ENCODE peak calls at places on chromosomes 4 and X, in nine cellular contexts. D, R, H, C, U, S, W, P and G are unnamed samples.

GRCh38 chr4:44434247-44434646 is 14.4 kb downstream of the KCTD8 start:
- DNase-seq in P (no peak), R (no peak), C (no peak), H (no peak), D (no peak), U (no peak), S (no peak), W (no peak), G (no peak)

GRCh38 chr4:156976147-156976546 is 4.5 kb upstream of the PDGFC start:
- DNase-seq in C (no peak), S (no peak), W (no peak), R (no peak), H (no peak), D (no peak), P (no peak), U (no peak), G (no peak)

GRCh38 chr4:179586460-179586859 is 2144.2 kb upstream of the AGA start:
- DNase-seq in S (no peak), H (no peak), R (no peak), D (no peak), C (no peak), W (no peak), P (no peak), U (no peak), G (no peak)

GRCh38 chrX:318739-319578 is at the start of gene GTPBP6:
- DNase-seq in R (peak), C (peak), H (peak), U (peak), P (peak), D (no peak), W (peak), S (peak), G (peak)

GRCh38 chrX:85994228-85994627 is 53.1 kb downstream of the CHM start:
- DNase-seq in S (no peak), D (no peak), R (no peak), U (no peak), P (no peak), H (no peak), C (no peak), W (no peak), G (no peak)

GRCh38 chr4:80189956-80190671 is 7.2 kb upstream of the PRDM8 start:
- DNase-seq in S (no peak), U (peak), C (no peak), W (no peak), D (no peak), P (no peak), R (no peak), H (no peak), G (no peak)

GRCh38 chr4:151489462-151490203 is 80.7 kb downstream of the FHIP1A start:
- DNase-seq in P (no peak), R (peak), W (no peak), D (no peak), C (no peak), H (no peak), S (no peak), U (no peak), G (no peak)

GRCh38 chr4:88737304-88738015 is 39.8 kb upstream of the NAP1L5 start:
- DNase-seq in R (no peak), U (peak), W (no peak), C (no peak), S (no peak), D (no peak), P (no peak), H (no peak), G (no peak)

GRCh38 chr4:99710681-99711345 is 53.2 kb upstream of the C4orf54 start:
- DNase-seq in P (no peak), D (no peak), R (no peak), C (no peak), U (no peak), H (no peak), S (no peak), W (no peak), G (no peak)

GRCh38 chrX:12447448-12448154 is 309.3 kb downstream of the FRMPD4 start:
- DNase-seq in P (no peak), D (no peak), C (no peak), R (no peak), S (no peak), U (no peak), H (no peak), W (no peak), G (no peak)

GRCh38 chr4:159229164-159229563 is 126.3 kb downstream of the RAPGEF2 start:
- DNase-seq in H (no peak), U (no peak), R (no peak), C (no peak), W (no peak), D (no peak), S (no peak), P (no peak), G (no peak)

GRCh38 chr4:166282081-166282770 is 409.2 kb downstream of the TLL1 start:
- DNase-seq in C (no peak), U (no peak), H (no peak), R (no peak), D (no peak), W (no peak), S (no peak), P (no peak), G (no peak)

DNA sequence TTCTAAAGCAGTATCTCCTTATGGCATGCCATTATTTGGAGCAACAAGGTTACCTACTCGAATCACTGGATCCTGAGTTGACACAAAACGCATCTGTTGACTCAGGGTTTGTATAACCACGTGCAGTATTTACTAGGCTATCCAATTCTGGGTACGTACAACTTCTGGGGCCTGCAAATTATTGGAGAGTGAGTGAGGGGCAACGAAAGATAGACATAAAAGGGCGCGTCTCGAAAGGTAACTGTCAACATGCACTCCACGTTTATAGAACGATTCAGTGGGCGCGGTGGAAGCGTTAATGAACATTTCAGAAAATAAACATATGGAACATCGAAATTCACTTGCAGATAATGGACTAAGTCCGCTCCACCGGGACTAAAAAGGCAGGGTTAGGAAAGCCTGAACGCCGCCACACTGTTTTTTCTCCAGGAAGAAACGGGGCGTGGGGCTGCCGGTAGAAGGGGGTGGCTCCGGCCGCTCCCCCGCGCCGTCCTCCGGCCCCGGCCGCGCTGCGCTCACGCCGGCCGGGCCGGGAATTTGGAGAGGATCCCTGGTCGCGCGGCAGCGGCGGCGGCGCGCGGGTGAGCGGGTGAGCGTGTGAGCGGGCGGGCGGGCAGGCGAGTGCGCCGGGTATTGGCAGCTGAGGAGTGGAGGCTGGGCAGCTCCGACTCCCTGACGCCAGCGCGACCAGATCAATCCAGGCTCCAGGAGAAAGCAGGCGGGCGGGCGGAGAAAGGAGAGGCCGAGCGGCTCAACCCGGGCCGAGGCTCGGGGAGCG is at the start of gene SMAD1:
- DNase-seq in C (peak), R (no peak), W (peak), H (peak), P (peak), D (no peak), U (peak), S (peak), G (peak)
- TF ChIP-seq POLR2A in C (peak), R (peak), W (peak), H (peak), P (no peak), D (peak), U (peak), S (no peak), G (no peak)

GRCh38 chrX:88284844-88285243 is 462.2 kb upstream of the CPXCR1 start:
- DNase-seq in P (no peak), U (peak), C (no peak), H (no peak), R (no peak), W (no peak), D (no peak), S (no peak), G (no peak)
- TF ChIP-seq POLR2A in P (no peak), U (no peak), C (no peak), H (no peak), R (no peak), W (no peak), D (no peak), S (no peak), G (no peak)

GRCh38 chrX:24148535-24149345 is 789 bp upstream of the ZFX start:
- DNase-seq in S (peak), P (no peak), C (no peak), W (no peak), U (no peak), H (peak), R (no peak), D (no peak), G (no peak)
- TF ChIP-seq POLR2A in S (no peak), P (no peak), C (no peak), W (no peak), U (no peak), H (no peak), R (no peak), D (no peak), G (no peak)

GRCh38 chr4:139084425-139085093 is 69.0 kb downstream of the NOCT start:
- DNase-seq in R (no peak), D (no peak), S (no peak), U (no peak), C (no peak), H (no peak), P (no peak), W (peak), G (no peak)
- TF ChIP-seq POLR2A in R (no peak), D (no peak), S (no peak), U (peak), C (no peak), H (no peak), P (no peak), W (no peak), G (peak)

GRCh38 chr4:134585972-134586371 is 384.4 kb upstream of the PABPC4L start:
- DNase-seq in D (no peak), W (no peak), U (no peak), S (no peak), R (no peak), H (no peak), C (no peak), P (no peak), G (no peak)
- TF ChIP-seq POLR2A in D (no peak), W (no peak), U (no peak), S (no peak), R (no peak), H (no peak), C (no peak), P (no peak), G (no peak)

GRCh38 chr4:1012031-1012739 is 759 bp downstream of the FGFRL1 start:
- DNase-seq in P (no peak), W (no peak), H (peak), S (no peak), R (no peak), C (no peak), D (no peak), U (peak), G (no peak)

GRCh38 chr4:1008840-1009646 is 2.4 kb upstream of the FGFRL1 start:
- DNase-seq in H (peak), D (no peak), P (no peak), U (peak), R (no peak), W (no peak), C (no peak), S (no peak), G (no peak)

GRCh38 chr4:1010522-1011021 is 854 bp upstream of the FGFRL1 start:
- DNase-seq in P (no peak), W (no peak), C (no peak), U (peak), R (no peak), D (peak), S (peak), H (peak), G (peak)

GRCh38 chr4:1011022-1011694 is at the start of gene FGFRL1:
- DNase-seq in C (peak), U (peak), D (peak), R (no peak), W (peak), P (peak), H (peak), S (peak), G (peak)

DNA sequence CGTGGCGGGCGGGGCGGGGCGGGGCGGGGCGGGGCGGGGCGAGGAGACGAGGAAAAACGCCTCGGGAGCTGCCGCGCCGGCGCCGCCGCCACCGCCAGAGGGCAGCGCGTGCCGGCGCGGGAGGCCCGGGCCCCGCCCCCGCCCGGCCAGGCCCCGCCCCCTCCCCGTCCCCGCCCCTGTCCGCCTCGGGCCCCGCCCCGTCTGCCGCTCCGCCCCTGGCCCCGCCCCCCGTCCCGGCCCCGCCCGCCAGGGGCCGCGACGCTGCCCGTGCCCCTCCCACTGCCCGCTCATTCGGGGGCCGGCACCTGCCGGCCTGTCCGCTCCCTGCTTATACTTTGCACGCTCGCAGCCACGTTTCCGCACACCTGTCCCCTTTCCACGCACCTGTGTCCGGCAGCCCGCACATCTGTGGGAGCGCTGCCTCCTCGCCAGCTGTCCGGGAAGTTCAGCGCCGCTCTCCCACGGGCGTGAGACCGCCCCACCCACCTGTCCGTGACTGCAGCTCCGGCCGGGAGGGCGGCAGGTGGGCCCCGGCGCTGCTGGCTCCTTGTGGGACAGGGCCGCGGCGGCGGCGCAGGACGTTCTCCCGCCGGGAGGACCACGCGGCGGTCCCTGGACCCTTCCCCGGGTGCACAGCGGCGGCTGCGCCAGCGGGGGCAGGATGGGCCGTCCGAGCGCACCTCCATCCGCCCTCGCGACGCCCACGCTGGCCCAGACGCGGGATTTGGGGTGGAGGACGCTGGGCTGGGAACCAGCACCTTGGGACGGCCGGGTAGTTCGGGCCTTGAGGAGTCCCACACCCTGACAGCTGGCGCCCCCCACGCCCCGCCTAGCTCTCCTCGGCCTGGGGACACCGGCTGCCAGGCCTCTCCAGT is 1.5 kb upstream of the FGFRL1 start:
- DNase-seq in D (peak), S (peak), U (peak), C (no peak), W (no peak), P (no peak), R (no peak), H (peak), G (peak)
- TF ChIP-seq POLR2A in D (peak), S (no peak), U (peak), C (no peak), W (no peak), P (no peak), R (no peak), H (no peak), G (no peak)

DNA sequence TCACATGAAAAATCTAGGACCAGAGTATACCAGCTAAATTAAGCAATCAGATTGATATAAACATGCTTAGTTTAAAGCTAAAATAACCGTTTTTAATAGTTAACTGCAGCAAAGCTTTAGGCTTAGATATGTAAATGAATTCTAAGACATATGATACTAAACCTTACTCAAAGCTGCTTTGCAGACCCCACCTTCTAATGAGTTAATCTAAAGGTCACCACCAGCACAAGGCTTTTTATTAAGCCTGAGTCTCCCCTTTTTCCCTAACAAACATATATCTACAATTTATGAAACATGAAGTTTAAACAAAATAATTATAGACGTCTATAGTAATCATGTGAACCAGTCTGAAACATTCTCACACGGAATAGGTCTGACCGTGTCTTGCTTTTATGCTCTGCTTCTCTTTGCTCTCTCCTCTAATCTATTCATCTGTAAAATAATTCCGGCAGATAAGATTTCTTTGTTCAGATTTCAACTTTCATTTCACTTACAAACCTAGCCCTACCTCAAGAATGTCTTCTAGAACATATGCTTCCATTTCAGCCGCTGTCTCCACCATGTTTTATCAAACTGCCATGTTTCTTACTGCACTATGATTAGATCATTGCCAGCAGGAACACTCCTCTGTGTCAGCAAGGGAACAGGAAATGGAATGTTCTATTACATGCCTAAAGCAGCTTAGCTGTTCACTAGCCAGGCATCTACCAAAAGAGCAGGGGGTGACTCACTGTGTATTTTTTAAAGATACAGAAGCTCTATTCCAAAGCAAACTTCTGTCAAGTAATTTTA is 35.9 kb downstream of the ANKRD17 start:
- DNase-seq in W (peak), R (no peak), H (peak), P (no peak), U (peak), D (peak), S (no peak), C (no peak), G (peak)
- TF ChIP-seq POLR2A in W (no peak), R (no peak), H (peak), P (peak), U (peak), D (peak), S (no peak), C (no peak), G (no peak)

DNA sequence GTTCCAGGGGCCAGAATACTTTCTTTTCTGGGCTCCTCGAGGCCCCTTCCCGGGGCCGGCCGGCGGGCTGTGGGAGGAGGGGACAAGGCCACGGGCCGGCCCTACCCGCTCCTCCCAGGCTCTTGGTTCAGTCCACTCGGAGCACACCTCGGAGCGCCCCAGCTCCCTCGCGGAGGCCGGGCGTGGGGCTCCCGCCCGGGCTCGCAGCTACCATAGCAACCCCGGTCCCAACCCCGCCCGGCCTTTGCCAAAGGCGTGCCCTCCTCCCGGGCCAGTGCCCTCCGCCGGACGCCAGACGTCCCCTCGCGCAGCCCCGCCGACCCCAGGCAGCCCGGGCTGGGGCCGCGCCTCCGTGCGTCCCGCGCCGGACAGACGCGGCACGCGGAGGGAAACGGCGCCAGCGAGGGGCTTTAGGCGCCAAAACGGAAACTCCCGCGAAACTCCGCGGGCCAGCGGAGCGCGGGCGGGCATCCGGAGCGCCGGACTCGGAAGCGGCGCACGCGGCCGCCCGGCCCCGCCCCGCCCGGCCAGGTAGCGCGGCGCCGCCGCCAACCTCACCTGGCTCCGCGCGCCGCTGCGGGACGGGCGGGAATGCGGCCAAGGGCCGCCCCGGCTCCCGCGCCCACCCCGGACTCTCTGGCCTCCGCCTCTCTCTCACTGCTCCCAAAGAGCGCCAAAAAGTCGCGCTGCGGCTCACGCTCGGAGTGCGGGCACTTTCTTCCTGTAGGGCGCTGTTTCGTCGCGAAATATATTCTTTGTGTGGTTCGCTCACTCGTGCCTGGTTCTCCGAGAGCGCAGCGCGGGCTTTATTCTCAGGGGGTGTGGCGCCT is 633 bp upstream of the MBNL3 start:
- DNase-seq in R (no peak), D (no peak), W (no peak), H (peak), C (no peak), S (peak), P (no peak), U (peak), G (peak)
- TF ChIP-seq POLR2A in R (peak), D (no peak), W (no peak), H (no peak), C (no peak), S (no peak), P (no peak), U (peak), G (no peak)

GRCh38 chrX:18674788-18675735 is 3.2 kb upstream of the RS1 start:
- DNase-seq in H (peak), D (peak), W (peak), U (peak), C (peak), P (peak), S (peak), R (peak), G (peak)
- TF ChIP-seq POLR2A in H (peak), D (peak), W (peak), U (peak), C (no peak), P (no peak), S (no peak), R (peak), G (peak)